ENCODE peak calls at places on chromosomes 4 and X, in seven cellular contexts. P is fibroblast of lung, X is tibial artery, Y is A549, N is prostate gland, W is pancreas, O is sigmoid colon. I is an unnamed sample.

GRCh38 chr4:187193141-187193540 is 469.5 kb upstream of the FAT1 start:
- DNase-seq in Y (no peak), P (no peak), W (no peak), O (no peak), X (no peak), N (no peak), I (no peak)

GRCh38 chrX:136227074-136227473 is 24.1 kb downstream of the MAP7D3 start:
- DNase-seq in N (no peak), P (no peak), W (no peak), X (no peak), O (no peak), Y (no peak), I (no peak)

GRCh38 chrX:8879750-8880149 is 78.6 kb upstream of the FAM9A start:
- DNase-seq in W (no peak), P (peak; percentile 18), X (no peak), O (no peak), Y (peak; percentile 1), N (no peak), I (no peak)

GRCh38 chr4:105923507-105924238 is 28.4 kb downstream of the NPNT start:
- DNase-seq in X (peak; percentile 31), O (no peak), W (no peak), Y (no peak), P (peak; percentile 59), N (no peak), I (no peak)

GRCh38 chr4:86891785-86892638 is at the start of gene C4orf36:
- DNase-seq in P (peak; percentile 45), X (peak; percentile 37), O (peak; percentile 77), N (peak; percentile 90), Y (peak; percentile 38), W (peak; percentile 79), I (peak; percentile 76)

GRCh38 chr4:2318476-2318875 is 56.6 kb upstream of the MXD4 start:
- DNase-seq in P (no peak), Y (no peak), O (no peak), W (peak; percentile 12), N (no peak), X (no peak), I (peak; percentile 65)

GRCh38 chrX:45050558-45050957 is 150.1 kb downstream of the DIPK2B start:
- DNase-seq in Y (no peak), W (no peak), N (no peak), P (no peak), O (no peak), X (no peak), I (no peak)

GRCh38 chr4:66562276-66562806 is 892.1 kb upstream of the EPHA5 start:
- DNase-seq in O (no peak), Y (no peak), P (no peak), W (no peak), N (no peak), X (no peak), I (no peak)

GRCh38 chr4:83219344-83219990 is 65.1 kb downstream of the COQ2 start:
- DNase-seq in X (peak; percentile 29), O (no peak), Y (no peak), N (peak; percentile 58), W (no peak), P (no peak), I (no peak)

GRCh38 chr4:38386654-38387188 is 277.3 kb upstream of the KLF3 start:
- DNase-seq in W (no peak), O (no peak), N (no peak), Y (no peak), P (no peak), X (no peak), I (no peak)

GRCh38 chrX:137565921-137566745 is at the start of gene ZIC3:
- DNase-seq in Y (no peak), N (peak; percentile 19), O (peak; percentile 67), P (peak; percentile 1), W (peak; percentile 61), X (peak; percentile 33), I (no peak)

GRCh38 chr4:169014581-169014980 is 4.5 kb upstream of the CBR4 start:
- DNase-seq in O (no peak), P (no peak), Y (no peak), X (no peak), N (no peak), W (no peak), I (no peak)

GRCh38 chr4:1449833-1450741 is 43.8 kb upstream of the NKX1-1 start:
- DNase-seq in P (no peak), X (no peak), N (no peak), W (no peak), Y (no peak), O (peak; percentile 54), I (peak; percentile 71)

GRCh38 chrX:124344246-124344645 is 2.1 kb upstream of the SH2D1A start:
- DNase-seq in X (no peak), O (no peak), Y (no peak), P (no peak), W (no peak), N (no peak), I (no peak)

GRCh38 chr4:153612878-153613277 is 71.2 kb upstream of the TLR2 start:
- DNase-seq in N (no peak), Y (no peak), X (no peak), O (no peak), P (no peak), W (no peak), I (no peak)

GRCh38 chr4:153610623-153611376 is 73.3 kb upstream of the TLR2 start:
- DNase-seq in Y (no peak), P (no peak), W (no peak), X (no peak), O (no peak), N (no peak), I (no peak)

GRCh38 chr4:153616005-153616555 is 68.0 kb upstream of the TLR2 start:
- DNase-seq in Y (no peak), P (no peak), O (no peak), W (no peak), X (no peak), N (no peak), I (no peak)

GRCh38 chr4:153611679-153612078 is 72.4 kb upstream of the TLR2 start:
- DNase-seq in Y (no peak), N (no peak), P (peak; percentile 56), W (no peak), O (no peak), X (no peak), I (no peak)
- H3K27ac ChIP-seq in Y (no peak overlapping the region), N (no peak overlapping the region), P (no peak overlapping the region), W (no peak overlapping the region), O (no peak overlapping the region), X (no peak overlapping the region), I (no peak overlapping the region)

DNA sequence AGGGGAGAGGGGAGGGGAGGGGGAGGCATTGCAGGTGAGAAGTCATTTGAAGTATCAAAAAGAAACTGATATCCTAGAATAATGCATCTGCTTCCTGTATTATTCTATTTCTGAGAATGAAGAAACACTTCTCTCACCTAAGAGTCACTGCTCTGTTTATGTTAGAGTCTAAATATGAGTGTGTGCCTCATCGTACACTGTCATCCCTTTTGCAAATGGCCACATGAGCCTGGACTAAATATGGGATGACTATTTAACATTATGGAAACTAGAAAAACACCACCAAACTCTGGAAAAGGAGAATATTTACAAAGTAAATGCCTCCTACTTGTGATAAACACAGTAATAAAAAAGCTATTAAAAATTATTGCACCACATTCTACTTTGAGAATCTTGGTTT is 146.4 kb upstream of the NOCT start:
- DNase-seq in W (no peak), X (no peak), N (no peak), O (no peak), P (peak; percentile 23), Y (no peak), I (no peak)
- H3K27ac ChIP-seq in W (no peak overlapping the region), X (no peak overlapping the region), N (no peak overlapping the region), O (no peak overlapping the region), P (no peak overlapping the region), Y (no peak overlapping the region), I (no peak overlapping the region)

DNA sequence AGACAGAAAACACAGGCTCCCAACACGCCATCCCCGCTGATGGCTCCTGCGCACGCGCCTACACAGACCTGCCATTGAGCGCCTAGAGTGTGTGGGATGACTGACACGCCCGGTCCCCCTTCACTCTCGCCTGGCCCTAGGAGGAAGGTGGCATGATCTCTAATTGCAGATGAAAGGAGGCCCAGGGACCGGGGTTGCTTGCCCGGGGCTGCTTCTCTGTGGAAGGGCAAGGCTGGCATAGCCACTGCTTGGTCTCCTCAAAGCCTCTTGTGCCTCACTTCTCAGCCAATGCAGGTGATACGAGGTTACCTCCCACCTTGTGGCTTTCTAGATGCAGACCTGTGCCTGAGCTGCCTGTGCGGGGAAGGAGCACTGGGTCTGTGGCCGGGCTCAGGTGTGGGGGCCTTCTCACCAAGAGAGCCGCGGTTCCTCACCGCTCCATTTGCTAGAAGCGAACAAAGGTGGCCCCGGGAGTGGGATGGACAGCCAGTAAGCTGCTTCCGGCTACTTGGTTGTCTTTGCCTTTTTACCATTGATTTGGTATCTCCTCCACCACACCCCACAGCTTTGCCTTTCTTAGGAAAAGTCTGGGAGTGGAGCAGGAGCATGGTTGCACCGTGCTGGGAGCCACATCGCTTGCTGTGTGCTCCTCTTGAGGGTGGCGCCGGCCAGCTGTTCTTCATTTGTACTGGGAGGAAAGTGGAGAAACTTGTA is 47.0 kb downstream of the TBC1D14 start:
- DNase-seq in Y (no peak), N (no peak), P (no peak), X (no peak), W (no peak), O (no peak), I (no peak)
- H3K27ac ChIP-seq in Y (no peak overlapping the region), N (peak overlapping the region; percentile 84), P (no peak overlapping the region), X (no peak overlapping the region), W (no peak overlapping the region), O (no peak overlapping the region), I (no peak overlapping the region)

GRCh38 chr4:165439981-165440380 is 61.2 kb downstream of the CPE start:
- DNase-seq in O (no peak), Y (no peak), N (no peak), P (no peak), W (no peak), X (no peak), I (no peak)

GRCh38 chr4:165439344-165439743 is 60.5 kb downstream of the CPE start:
- DNase-seq in P (no peak), N (no peak), O (no peak), W (no peak), Y (no peak), X (no peak), I (no peak)

GRCh38 chr4:165443276-165443675 is 64.5 kb downstream of the CPE start:
- DNase-seq in W (no peak), X (no peak), N (no peak), O (no peak), Y (no peak), P (no peak), I (no peak)

DNA sequence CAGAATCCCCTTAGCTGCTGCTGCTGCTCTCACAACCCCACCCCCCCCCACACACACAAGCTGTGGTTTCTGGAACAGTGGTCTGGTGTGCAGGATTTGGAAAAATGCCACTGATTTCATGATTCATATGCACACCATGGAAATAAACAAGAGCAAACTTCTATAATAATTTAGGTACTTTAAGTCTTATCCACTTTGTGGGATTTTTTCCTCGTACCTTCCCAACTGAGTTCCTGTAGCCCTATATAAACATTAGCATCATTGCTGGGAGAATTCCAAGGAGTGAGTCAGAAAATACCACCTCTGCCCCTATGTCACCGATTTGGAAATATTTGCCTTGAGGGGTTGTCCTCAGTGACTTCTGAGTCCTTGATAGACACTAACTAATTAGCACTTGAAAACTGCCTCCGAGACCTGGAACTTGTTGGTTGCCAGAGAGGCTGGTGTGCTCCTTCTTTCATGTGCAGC is 61.6 kb downstream of the CPE start:
- DNase-seq in Y (peak; percentile 4), X (no peak), N (no peak), W (peak; percentile 16), O (no peak), P (peak; percentile 90), I (no peak)
- H3K27ac ChIP-seq in Y (no peak overlapping the region), X (no peak overlapping the region), N (no peak overlapping the region), W (no peak overlapping the region), O (no peak overlapping the region), P (no peak overlapping the region), I (no peak overlapping the region)

I was measured in coronary artery.